ENCODE peak calls at places on chromosome 19, in nine cellular contexts. F is HS-5; R is left colon; J is CD8-positive, alpha-beta memory T cell; U is right cardiac atrium; M is amygdala; P is EH; H is stimulated activated CD4-positive, alpha-beta T cell treated with anti-CD3 and anti-CD28 coated beads, Interleukin-1b, Interleukin-23, amount 100 ng/mL, for 24 hours; T is MM.1S. I is an unnamed sample.

GRCh38 chr19:11530432-11530831 is 1.5 kb upstream of the ECSIT start:
- DNase-seq in T (peak), F (no peak), J (no peak), R (peak), P (peak), M (peak), H (no peak), U (peak), I (peak)

GRCh38 chr19:6235031-6235951 is 44.5 kb downstream of the MLLT1 start:
- DNase-seq in J (no peak), R (no peak), P (no peak), U (peak), M (no peak), H (no peak), T (no peak), F (no peak), I (no peak)

GRCh38 chr19:4737955-4738580 is 14.4 kb upstream of the DPP9 start:
- DNase-seq in H (no peak), P (no peak), F (no peak), U (no peak), J (no peak), T (no peak), R (no peak), M (no peak), I (no peak)

GRCh38 chr19:38400361-38400760 is 2.5 kb upstream of the FAM98C start:
- DNase-seq in U (no peak), J (no peak), P (peak), M (no peak), T (no peak), F (no peak), R (no peak), H (no peak), I (no peak)

GRCh38 chr19:3821857-3822364 is 35.7 kb upstream of the MATK start:
- DNase-seq in H (peak), F (no peak), U (peak), R (no peak), M (no peak), P (peak), T (peak), J (peak), I (peak)

GRCh38 chr19:11405846-11406643 is 13.1 kb downstream of the RGL3 start:
- DNase-seq in P (no peak), J (no peak), M (no peak), R (no peak), T (no peak), U (peak), H (no peak), F (no peak), I (no peak)

GRCh38 chr19:948842-949496 is 23.1 kb downstream of the ARID3A start:
- DNase-seq in J (no peak), M (no peak), P (no peak), T (no peak), F (no peak), H (no peak), R (no peak), U (no peak), I (no peak)

GRCh38 chr19:16066611-16067104 is 9.6 kb upstream of the TPM4 start:
- DNase-seq in H (no peak), F (no peak), T (peak), J (peak), P (peak), U (no peak), R (peak), M (no peak), I (no peak)

GRCh38 chr19:46515879-46516350 is 20.2 kb upstream of the PNMA8B start:
- DNase-seq in R (no peak), J (peak), U (no peak), P (peak), F (no peak), H (no peak), M (no peak), T (peak), I (peak)

GRCh38 chr19:54430306-54431254 is 15.3 kb downstream of the TTYH1 start:
- DNase-seq in U (peak), H (peak), R (no peak), P (peak), T (no peak), J (peak), M (no peak), F (no peak), I (peak)

GRCh38 chr19:18304194-18304495 is 18.7 kb downstream of the LSM4 start:
- DNase-seq in F (no peak), P (peak), J (no peak), R (no peak), H (no peak), U (no peak), T (peak), M (no peak), I (no peak)

GRCh38 chr19:53485046-53486004 is 17.8 kb downstream of the ZNF813 start:
- DNase-seq in U (no peak), P (no peak), R (no peak), T (no peak), F (no peak), M (no peak), J (no peak), H (no peak), I (no peak)

GRCh38 chr19:6003976-6004375 is 26.0 kb upstream of the RANBP3 start:
- DNase-seq in U (peak), F (no peak), R (no peak), T (no peak), H (no peak), M (no peak), P (no peak), J (no peak), I (no peak)

GRCh38 chr19:1067341-1068103 is 555 bp downstream of the ARHGAP45 start:
- DNase-seq in H (no peak), J (peak), T (no peak), F (no peak), R (no peak), U (peak), M (no peak), P (no peak), I (no peak)

GRCh38 chr19:48913114-48913513 is 13.0 kb downstream of the NUCB1 start:
- DNase-seq in J (no peak), P (no peak), F (no peak), U (peak), M (no peak), R (no peak), T (no peak), H (no peak), I (no peak)

GRCh38 chr19:31266731-31267130 is 82.5 kb downstream of the TSHZ3 start:
- DNase-seq in R (no peak), H (no peak), J (no peak), M (no peak), U (peak), P (no peak), T (no peak), F (no peak), I (no peak)

GRCh38 chr19:13732337-13732736 is 32.0 kb upstream of the MRI1 start:
- DNase-seq in F (no peak), M (no peak), U (no peak), T (no peak), J (no peak), R (no peak), H (no peak), P (no peak), I (no peak)

GRCh38 chr19:13092608-13093260 is 9.9 kb downstream of the LYL1 start:
- DNase-seq in H (no peak), J (no peak), P (peak), U (peak), F (no peak), R (no peak), T (no peak), M (no peak), I (no peak)

GRCh38 chr19:10742494-10742893 is 24.6 kb downstream of the DNM2 start:
- DNase-seq in R (peak), M (no peak), U (peak), T (no peak), H (no peak), P (no peak), F (no peak), J (no peak), I (no peak)

GRCh38 chr19:5038631-5039271 is 69.8 kb downstream of the KDM4B start:
- DNase-seq in R (no peak), U (no peak), F (no peak), T (no peak), H (no peak), M (no peak), P (peak), J (no peak), I (peak)

GRCh38 chr19:16202320-16203255 is 4.9 kb downstream of the AP1M1 start:
- DNase-seq in F (no peak), R (peak), M (no peak), U (no peak), T (no peak), P (peak), H (no peak), J (no peak), I (no peak)

GRCh38 chr19:17680235-17680722 is 7.9 kb downstream of the UNC13A start:
- DNase-seq in M (no peak), P (peak), H (no peak), J (peak), R (peak), T (no peak), U (peak), F (no peak), I (peak)

GRCh38 chr19:1252818-1253513 is 4.6 kb downstream of the MIDN start:
- DNase-seq in P (peak), M (peak), U (peak), R (peak), J (peak), F (no peak), T (no peak), H (no peak), I (no peak)

GRCh38 chr19:23957660-23958281 is 43.1 kb downstream of the ZNF726 start:
- DNase-seq in J (no peak), F (peak), U (no peak), T (no peak), P (peak), M (no peak), R (no peak), H (no peak), I (peak)

GRCh38 chr19:17394891-17395415 is 957 bp upstream of the CCDC194 start:
- DNase-seq in P (peak), T (no peak), U (peak), F (no peak), M (no peak), R (no peak), J (no peak), H (peak), I (peak)

GRCh38 chr19:1749373-1750342 is 3.6 kb upstream of the ONECUT3 start:
- DNase-seq in P (no peak), J (no peak), M (no peak), U (no peak), T (no peak), R (no peak), H (no peak), F (no peak), I (no peak)

GRCh38 chr19:41913476-41914190 is 14.6 kb downstream of the ERFL start:
- DNase-seq in P (no peak), R (no peak), M (no peak), J (no peak), F (no peak), U (peak), H (no peak), T (no peak), I (no peak)

GRCh38 chr19:18915639-18916038 is 3.5 kb downstream of the COPE start:
- DNase-seq in T (peak), M (no peak), P (peak), U (no peak), F (no peak), J (no peak), H (no peak), R (no peak), I (no peak)

GRCh38 chr19:40776966-40777794 is 867 bp upstream of the RAB4B start:
- DNase-seq in R (peak), F (peak), P (peak), M (no peak), U (peak), T (peak), H (peak), J (peak), I (peak)

GRCh38 chr19:4660181-4660791 is 9.9 kb downstream of the MYDGF start:
- DNase-seq in T (peak), R (no peak), U (no peak), J (no peak), P (peak), F (no peak), M (no peak), H (no peak), I (peak)

GRCh38 chr19:38658462-38659306 is 11.2 kb downstream of the ACTN4 start:
- DNase-seq in F (peak), J (no peak), H (no peak), M (no peak), P (peak), T (no peak), R (peak), U (peak), I (peak)

I was measured in A549.